ENCODE peak calls at places on chromosomes 11 and 22, in eight cellular contexts. S is RWPE1, G is tibial artery, J is lower lobe of right lung, D is spleen, F is right lobe of liver, B is WTC11, H is neural progenitor cell. M is an unnamed sample.

GRCh38 chr11:111573821-111574249 is 28.4 kb upstream of the SIK2 start:
- DNase-seq in S (no peak), G (no peak), J (no peak), D (no peak), F (no peak), B (no peak), H (no peak), M (no peak)

GRCh38 chr11:133712235-133712634 is 133.1 kb downstream of the SPATA19 start:
- DNase-seq in S (no peak), G (no peak), J (no peak), D (no peak), F (no peak), B (no peak), H (no peak), M (no peak)

GRCh38 chr11:134483291-134483690 is 71.2 kb upstream of the B3GAT1 start:
- DNase-seq in S (no peak), G (no peak), J (no peak), D (no peak), F (no peak), B (no peak), H (no peak), M (no peak)

GRCh38 chr11:93053864-93054263 is 84.4 kb downstream of the MTNR1B start:
- DNase-seq in S (no peak), G (no peak), J (no peak), D (no peak), F (no peak), B (no peak), H (no peak), M (no peak)

GRCh38 chr22:40709752-40710413 is 30.6 kb downstream of the MCHR1 start:
- DNase-seq in S (no peak), G (peak), J (no peak), D (no peak), F (no peak), B (no peak), H (no peak), M (no peak)

GRCh38 chr22:26359156-26359555 is 69.9 kb upstream of the ASPHD2 start:
- DNase-seq in S (no peak), G (no peak), J (no peak), D (no peak), F (no peak), B (no peak), H (no peak), M (no peak)

GRCh38 chr22:19823191-19823590 is 31.5 kb downstream of the GNB1L start:
- DNase-seq in S (no peak), G (no peak), J (peak), D (no peak), F (peak), B (no peak), H (no peak), M (no peak)

GRCh38 chr22:50208939-50209892 is 8.4 kb downstream of the SELENOO start:
- DNase-seq in S (no peak), G (no peak), J (peak), D (peak), F (no peak), B (no peak), H (no peak), M (no peak)

GRCh38 chr11:116275634-116276033 is 497.2 kb downstream of the BUD13 start:
- DNase-seq in S (no peak), G (no peak), J (no peak), D (no peak), F (no peak), B (no peak), H (no peak), M (no peak)

GRCh38 chr11:72996959-72997358 is 145.2 kb downstream of the FCHSD2 start:
- DNase-seq in S (no peak), G (no peak), J (no peak), D (no peak), F (no peak), B (no peak), H (no peak), M (no peak)

GRCh38 chr11:78189851-78190250 is 1.1 kb downstream of the USP35 start:
- DNase-seq in S (no peak), G (no peak), J (no peak), D (peak), F (no peak), B (no peak), H (no peak), M (no peak)

GRCh38 chr11:67572747-67573419 is 10.7 kb upstream of the GSTP1 start:
- DNase-seq in S (no peak), G (peak), J (peak), D (peak), F (peak), B (peak), H (peak), M (peak)

GRCh38 chr11:88651556-88651955 is 314.0 kb upstream of the CTSC start:
- DNase-seq in S (no peak), G (no peak), J (no peak), D (no peak), F (no peak), B (no peak), H (no peak), M (no peak)

GRCh38 chr11:29279716-29280115 is 737.1 kb downstream of the KCNA4 start:
- DNase-seq in S (no peak), G (no peak), J (no peak), D (no peak), F (no peak), B (no peak), H (no peak), M (no peak)

GRCh38 chr11:121723261-121723741 is 270.5 kb upstream of the SORL1-AS1 start:
- DNase-seq in S (no peak), G (no peak), J (no peak), D (no peak), F (no peak), B (peak), H (peak), M (no peak)

GRCh38 chr22:26394787-26395186 is 34.3 kb upstream of the ASPHD2 start:
- DNase-seq in S (no peak), G (no peak), J (no peak), D (no peak), F (no peak), B (no peak), H (peak), M (no peak)

GRCh38 chr11:19789245-19789644 is 76.6 kb downstream of the NAV2 start:
- DNase-seq in S (no peak), G (no peak), J (no peak), D (no peak), F (no peak), B (no peak), H (no peak), M (no peak)

GRCh38 chr11:72740562-72741428 is 11.4 kb downstream of the ARAP1 start:
- DNase-seq in S (no peak), G (no peak), J (no peak), D (peak), F (no peak), B (no peak), H (no peak), M (no peak)

GRCh38 chr11:126920833-126921232 is 79.7 kb downstream of the KIRREL3 start:
- DNase-seq in S (no peak), G (no peak), J (no peak), D (no peak), F (no peak), B (peak), H (no peak), M (no peak)

DNA sequence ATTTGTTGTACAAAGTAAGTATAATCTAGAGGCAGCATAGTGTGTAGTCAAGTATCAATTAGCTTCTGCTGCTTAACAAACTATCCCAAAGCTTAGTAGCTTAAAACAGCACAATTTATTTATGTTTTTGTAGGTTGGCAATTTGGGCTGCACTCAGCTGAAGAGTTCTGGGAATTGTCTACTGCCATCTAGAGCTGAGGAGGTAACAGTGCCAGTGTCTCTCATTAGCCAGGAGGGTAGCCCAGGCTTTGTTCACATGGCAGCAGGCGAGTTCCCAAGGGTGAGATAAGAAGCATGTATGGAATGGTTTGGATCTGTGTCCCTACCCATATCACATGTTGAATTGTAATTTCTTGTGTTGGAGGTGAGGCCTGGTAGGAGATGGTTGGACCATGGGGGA is 45.8 kb upstream of the SLN start:
- DNase-seq in S (no peak), G (no peak), J (no peak), D (no peak), F (no peak), B (no peak), H (no peak), M (no peak)
- TF ChIP-seq CTCF in S (no peak), G (no peak), J (no peak), D (no peak), F (no peak), B (no peak), H (no peak), M (peak)

DNA sequence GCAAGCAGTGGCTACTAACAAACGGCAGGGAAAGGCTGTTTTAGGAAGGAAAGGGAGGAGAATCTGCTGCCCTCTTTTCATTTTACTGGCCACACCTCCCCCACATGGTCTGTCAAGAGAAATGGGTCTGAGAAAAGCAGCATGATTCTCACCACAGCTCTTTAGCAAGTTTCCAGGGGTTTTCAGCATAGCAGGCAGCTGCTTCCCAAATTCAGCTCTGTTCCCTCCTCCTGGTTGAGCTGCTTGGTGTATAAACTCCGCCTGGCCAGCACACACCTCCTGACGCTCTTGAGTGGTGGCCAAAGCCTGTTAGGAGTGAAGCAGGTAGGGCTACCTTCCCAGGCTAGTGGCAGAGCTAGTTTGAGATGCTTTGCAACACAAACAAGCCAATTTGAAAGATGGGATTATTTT is 438.5 kb upstream of the CCDC90B start:
- DNase-seq in S (no peak), G (no peak), J (peak), D (no peak), F (peak), B (peak), H (peak), M (peak)
- TF ChIP-seq CTCF in S (no peak), G (no peak), J (no peak), D (no peak), F (no peak), B (no peak), H (no peak), M (no peak)

GRCh38 chr11:65552413-65552951 is 5.7 kb downstream of the LTBP3 start:
- DNase-seq in S (no peak), G (no peak), J (no peak), D (no peak), F (no peak), B (no peak), H (no peak), M (no peak)
- TF ChIP-seq CTCF in S (peak), G (no peak), J (no peak), D (peak), F (no peak), B (no peak), H (no peak), M (no peak)

GRCh38 chr11:45022294-45023064 is 71.8 kb upstream of the TP53I11 start:
- DNase-seq in S (no peak), G (no peak), J (no peak), D (no peak), F (no peak), B (no peak), H (no peak), M (no peak)
- TF ChIP-seq CTCF in S (no peak), G (no peak), J (no peak), D (no peak), F (no peak), B (no peak), H (no peak), M (no peak)

DNA sequence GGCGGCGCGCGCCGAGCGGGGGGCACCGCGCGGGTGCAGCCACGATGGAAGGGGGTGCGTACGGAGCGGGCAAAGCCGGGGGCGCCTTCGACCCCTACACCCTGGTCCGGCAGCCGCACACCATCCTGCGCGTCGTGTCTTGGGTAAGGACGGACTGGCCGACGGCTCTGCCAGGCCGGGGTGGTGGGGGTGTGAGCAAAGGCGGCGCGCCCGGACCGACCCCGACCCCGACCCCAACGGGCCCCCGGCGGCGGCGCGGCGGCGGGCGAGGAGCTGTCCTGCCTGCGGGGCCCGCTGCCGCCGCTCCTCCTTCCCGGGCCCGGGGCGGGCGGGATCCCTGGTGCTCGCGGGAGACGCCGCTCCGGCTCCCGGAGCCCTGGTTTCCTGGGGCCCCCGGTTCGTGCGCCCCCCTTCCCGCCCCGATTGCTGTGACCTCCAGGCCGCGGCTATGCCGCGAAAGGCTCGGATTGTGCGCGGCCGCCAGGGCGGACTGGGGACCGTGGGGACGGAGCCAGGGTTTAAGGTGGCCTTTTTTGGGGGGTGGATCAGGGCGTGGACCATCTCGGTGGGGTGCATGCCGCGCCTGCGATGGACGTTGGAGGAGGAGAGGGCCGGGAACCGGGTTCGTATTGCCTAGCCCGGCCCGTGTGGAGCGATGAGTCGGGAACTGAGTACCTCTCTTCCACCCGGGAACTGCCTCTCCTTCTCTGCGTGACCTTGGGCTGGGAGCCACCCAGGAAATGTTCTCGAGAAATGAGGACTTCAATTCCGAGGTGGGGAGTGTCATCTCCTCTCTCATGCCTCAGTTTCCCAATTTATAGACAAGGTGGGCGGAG is at the start of gene SYNGR1:
- DNase-seq in S (no peak), G (no peak), J (peak), D (peak), F (peak), B (peak), H (peak), M (no peak)
- TF ChIP-seq CTCF in S (no peak), G (no peak), J (no peak), D (no peak), F (no peak), B (no peak), H (peak), M (no peak)

DNA sequence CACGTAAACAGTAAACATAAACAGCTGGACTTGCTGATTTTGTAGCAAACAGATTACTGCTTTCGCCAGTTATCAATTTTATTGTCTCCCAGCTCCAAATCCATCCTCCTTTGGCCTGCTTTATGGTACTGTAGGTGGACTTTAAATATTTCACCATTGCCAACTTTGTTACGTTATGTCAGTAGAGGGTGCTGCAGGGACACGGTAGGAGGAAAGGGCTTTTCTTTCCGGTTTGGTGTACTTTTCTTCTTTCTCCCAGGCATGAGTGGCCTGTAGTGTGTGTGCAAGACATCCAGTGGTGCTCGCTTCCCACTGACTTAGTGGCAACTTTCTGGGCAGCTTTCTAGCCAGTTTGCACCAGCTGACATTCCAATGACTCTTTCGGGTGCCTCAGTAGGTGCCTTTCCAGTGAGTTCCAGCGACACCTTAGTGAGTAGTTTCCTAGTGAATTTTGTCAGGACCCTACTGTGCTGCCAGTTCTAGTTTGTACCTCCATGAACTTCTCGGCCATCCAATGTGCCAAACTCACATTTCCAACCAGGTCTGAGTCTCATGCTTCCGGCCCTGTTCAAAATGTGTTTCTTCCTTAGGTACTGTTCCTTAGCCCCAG is 267.6 kb upstream of the TENM4 start:
- DNase-seq in S (peak), G (no peak), J (no peak), D (no peak), F (no peak), B (peak), H (peak), M (peak)
- TF ChIP-seq CTCF in S (peak), G (no peak), J (peak), D (no peak), F (peak), B (peak), H (peak), M (peak)

DNA sequence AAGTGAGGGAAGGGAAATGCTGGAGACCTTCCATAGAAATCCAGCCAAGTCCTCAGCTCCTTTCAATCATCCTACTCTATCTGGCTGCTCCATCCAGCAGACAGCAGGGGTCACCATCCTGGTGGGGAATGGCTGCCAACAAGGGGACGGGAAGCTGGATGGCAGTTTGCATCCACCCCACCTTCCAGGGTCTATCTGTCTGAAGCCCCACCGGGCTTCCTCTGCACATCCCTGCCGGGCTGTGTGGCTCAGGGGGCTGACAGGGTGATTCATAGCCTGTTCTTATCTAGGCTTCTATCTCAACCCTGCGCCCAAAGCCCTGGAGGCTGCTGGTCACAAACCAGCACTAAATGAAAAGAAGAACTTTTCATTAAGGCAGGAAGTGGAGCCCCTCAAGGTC is 1.1 kb downstream of the SYTL2 start:
- DNase-seq in S (no peak), G (no peak), J (no peak), D (no peak), F (no peak), B (peak), H (peak), M (no peak)
- TF ChIP-seq CTCF in S (no peak), G (no peak), J (no peak), D (no peak), F (no peak), B (no peak), H (peak), M (no peak)

M was measured in epithelial cell of esophagus.